ENCODE peak calls at places on chromosomes 7 and 10, in six cellular contexts. Y is heart right ventricle, O is tibial nerve, H is PC-9, D is upper lobe of left lung, G is stomach. P is an unnamed sample.

GRCh38 chr7:13803134-13803533 is 186.3 kb downstream of the ETV1 start:
- DNase-seq in Y (no peak), O (no peak), H (no peak), D (no peak), G (no peak), P (no peak)

GRCh38 chr7:33933611-33934281 is 28.4 kb downstream of the BMPER start:
- DNase-seq in Y (no peak), O (no peak), H (peak; percentile 34), D (no peak), G (no peak), P (peak; percentile 54)

GRCh38 chr7:103821105-103821504 is 168.4 kb downstream of the RELN start:
- DNase-seq in Y (no peak), O (no peak), H (no peak), D (no peak), G (no peak), P (no peak)

GRCh38 chr10:72309290-72310240 is 35.8 kb downstream of the DDIT4 start:
- DNase-seq in Y (peak; percentile 62), O (no peak), H (no peak), D (no peak), G (peak; percentile 51), P (no peak)

GRCh38 chr10:91681361-91682276 is 48.7 kb upstream of the PPP1R3C start:
- DNase-seq in Y (no peak), O (no peak), H (no peak), D (no peak), G (no peak), P (peak; percentile 43)

GRCh38 chr10:44382131-44382858 is 2.6 kb downstream of the CXCL12 start:
- DNase-seq in Y (no peak), O (no peak), H (no peak), D (no peak), G (peak; percentile 23), P (no peak)

GRCh38 chr10:105644978-105645377 is 1003.9 kb downstream of the SORCS3 start:
- DNase-seq in Y (no peak), O (no peak), H (no peak), D (no peak), G (no peak), P (no peak)

GRCh38 chr7:114502454-114503254 is 88.0 kb downstream of the FOXP2 start:
- DNase-seq in Y (no peak), O (no peak), H (no peak), D (no peak), G (no peak), P (peak; percentile 5)

GRCh38 chr10:62384057-62384446 is 9.9 kb downstream of the ZNF365 start:
- DNase-seq in Y (no peak), O (no peak), H (peak; percentile 99), D (no peak), G (no peak), P (peak; percentile 76)

GRCh38 chr7:50626286-50626685 is 61.1 kb upstream of the DDC start:
- DNase-seq in Y (no peak), O (no peak), H (no peak), D (no peak), G (no peak), P (no peak)

GRCh38 chr7:131745645-131746248 is 189.3 kb upstream of the PODXL start:
- DNase-seq in Y (peak; percentile 32), O (no peak), H (no peak), D (no peak), G (no peak), P (peak; percentile 49)

GRCh38 chr7:46029111-46029704 is 108.1 kb upstream of the IGFBP3 start:
- DNase-seq in Y (no peak), O (no peak), H (no peak), D (no peak), G (no peak), P (no peak)

GRCh38 chr10:11602919-11603523 is 8.4 kb downstream of the USP6NL start:
- DNase-seq in Y (no peak), O (no peak), H (peak; percentile 94), D (no peak), G (no peak), P (no peak)

GRCh38 chr7:81925530-81925929 is 155.7 kb upstream of the HGF start:
- DNase-seq in Y (no peak), O (no peak), H (no peak), D (no peak), G (no peak), P (no peak)

GRCh38 chr7:75937958-75938786 is 23.2 kb downstream of the POR start:
- DNase-seq in Y (peak; percentile 58), O (peak; percentile 45), H (no peak), D (no peak), G (no peak), P (peak; percentile 64)

GRCh38 chr10:123538401-123539320 is 127.5 kb upstream of the GPR26 start:
- DNase-seq in Y (no peak), O (no peak), H (no peak), D (no peak), G (no peak), P (peak; percentile 33)

DNA sequence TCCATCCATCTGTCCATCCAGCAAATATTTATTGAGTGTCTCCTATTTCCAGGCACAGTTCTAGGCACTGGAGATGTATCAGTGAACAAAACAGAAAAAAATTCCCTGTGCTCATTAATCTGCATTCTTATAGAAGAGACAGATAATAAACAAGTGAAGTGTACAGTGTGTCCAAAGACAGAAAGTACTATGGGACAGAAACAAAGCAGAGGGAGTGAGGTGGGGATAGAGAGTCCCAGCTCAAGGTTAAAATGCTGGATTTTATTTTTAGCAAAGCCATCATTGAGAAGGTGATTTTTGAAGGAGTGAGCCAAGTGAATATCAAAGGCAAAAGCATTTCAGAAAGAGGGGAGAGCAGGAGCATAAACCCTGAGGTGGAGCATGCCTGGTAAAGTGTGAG is 21.8 kb upstream of the EXOC6 start:
- DNase-seq in Y (no peak), O (no peak), H (no peak), D (no peak), G (no peak), P (no peak)
- TF ChIP-seq CTCF in Y (no peak), O (no peak), H (no peak), D (no peak), G (no peak), P (no peak)

GRCh38 chr7:140673063-140673769 is 471 bp downstream of the ADCK2 start:
- DNase-seq in Y (peak; percentile 52), O (no peak), H (peak; percentile 56), D (peak; percentile 93), G (peak; percentile 81), P (peak; percentile 56)
- TF ChIP-seq CTCF in Y (no peak), O (no peak), H (no peak), D (no peak), G (no peak), P (no peak)

GRCh38 chr10:116673866-116674265 is 53.1 kb downstream of the PNLIPRP2 start:
- DNase-seq in Y (no peak), O (no peak), H (no peak), D (no peak), G (no peak), P (no peak)

GRCh38 chr10:116669832-116670644 is 49.3 kb downstream of the PNLIPRP2 start:
- DNase-seq in Y (no peak), O (no peak), H (no peak), D (peak; percentile 69), G (no peak), P (no peak)

GRCh38 chr10:116669080-116669479 is 48.3 kb downstream of the PNLIPRP2 start:
- DNase-seq in Y (no peak), O (no peak), H (no peak), D (no peak), G (no peak), P (no peak)

GRCh38 chr10:116670706-116671105 is 50.0 kb downstream of the PNLIPRP2 start:
- DNase-seq in Y (no peak), O (no peak), H (no peak), D (no peak), G (no peak), P (no peak)

DNA sequence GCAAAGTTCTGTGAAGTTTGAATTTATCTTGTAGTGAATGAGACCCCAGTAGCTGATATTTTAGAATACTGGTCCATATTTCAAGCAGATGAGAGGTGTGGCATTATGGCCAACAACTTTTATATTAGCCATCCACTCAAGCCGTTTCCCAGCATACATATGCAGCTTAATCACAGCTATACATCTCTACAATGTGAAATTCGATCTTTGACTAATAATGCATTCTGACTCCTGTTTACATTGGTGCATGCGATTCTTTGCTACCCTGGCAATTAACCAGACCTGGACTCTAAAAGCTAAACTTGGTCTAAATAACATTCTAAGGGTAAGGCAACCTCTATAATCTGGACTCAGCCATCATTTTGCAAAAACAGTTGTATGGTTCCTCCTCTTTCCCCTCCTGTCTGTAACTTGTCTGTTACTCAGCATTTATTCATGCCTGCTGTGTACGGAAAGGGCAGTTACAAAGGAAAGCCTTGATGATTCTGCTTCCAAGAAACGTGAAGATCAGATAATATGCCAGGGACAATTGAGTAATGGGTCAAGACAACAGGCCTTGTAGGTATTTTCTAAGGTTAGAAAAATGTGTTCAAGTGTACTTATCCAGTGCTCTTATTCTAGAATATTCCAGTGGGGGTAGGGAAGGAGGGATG is 50.6 kb downstream of the PNLIPRP2 start:
- DNase-seq in Y (no peak), O (no peak), H (peak; percentile 56), D (no peak), G (no peak), P (no peak)
- TF ChIP-seq CTCF in Y (no peak), O (no peak), H (no peak), D (no peak), G (no peak), P (no peak)

GRCh38 chr10:111077715-111078504 is 1.1 kb downstream of the ADRA2A start:
- DNase-seq in Y (peak; percentile 48), O (no peak), H (no peak), D (peak; percentile 89), G (no peak), P (no peak)
- TF ChIP-seq CTCF in Y (no peak), O (no peak), H (no peak), D (no peak), G (no peak), P (no peak)

GRCh38 chr10:33537066-33537465 is 202.6 kb upstream of the NRP1 start:
- DNase-seq in Y (no peak), O (no peak), H (no peak), D (no peak), G (no peak), P (no peak)
- TF ChIP-seq CTCF in Y (no peak), O (no peak), H (no peak), D (no peak), G (no peak), P (no peak)